ENCODE peak calls at places on chromosomes 1 and 21, in seven cellular contexts. V is lung, L is astrocyte, S is fibroblast of lung, T is left ventricle myocardium inferior, W is Panc1, B is heart right ventricle. K is an unnamed sample.

GRCh38 chr1:234838182-234838581 is 228.2 kb upstream of the IRF2BP2 start:
- DNase-seq in S (no peak), B (no peak), L (no peak), W (no peak), V (no peak), T (no peak), K (no peak)

GRCh38 chr1:182625716-182626504 is 21.7 kb upstream of the RGS16 start:
- DNase-seq in S (no peak), B (no peak), T (no peak), L (no peak), V (no peak), W (no peak), K (no peak)

GRCh38 chr1:28411656-28412055 is 42.1 kb downstream of the PHACTR4 start:
- DNase-seq in B (no peak), L (no peak), V (no peak), T (no peak), S (no peak), W (no peak), K (no peak)

GRCh38 chr1:183318433-183318832 is 99.7 kb downstream of the NMNAT2 start:
- DNase-seq in W (peak), V (peak), T (peak), L (peak), B (peak), S (peak), K (peak)

GRCh38 chr21:32597205-32597604 is 11.9 kb upstream of the TCP10L start:
- DNase-seq in W (peak), B (no peak), V (no peak), L (peak), S (peak), T (no peak), K (no peak)

GRCh38 chr21:42039911-42040351 is 29.8 kb upstream of the ZBTB21 start:
- DNase-seq in T (peak), B (peak), S (peak), W (no peak), V (no peak), L (no peak), K (no peak)

GRCh38 chr21:42542196-42542595 is 28.5 kb downstream of the SLC37A1 start:
- DNase-seq in T (no peak), B (no peak), W (no peak), L (no peak), V (no peak), S (no peak), K (no peak)

GRCh38 chr1:160954158-160955104 is at the start of gene ITLN2:
- DNase-seq in L (no peak), B (no peak), S (no peak), W (peak), T (no peak), V (no peak), K (no peak)

GRCh38 chr1:241101622-241102021 is 255.4 kb downstream of the RGS7 start:
- DNase-seq in W (no peak), S (no peak), L (no peak), B (no peak), V (no peak), T (no peak), K (no peak)

GRCh38 chr1:153526132-153526543 is 9.7 kb downstream of the S100A6 start:
- DNase-seq in V (no peak), T (no peak), W (no peak), L (no peak), S (no peak), B (no peak), K (no peak)

GRCh38 chr1:31393463-31393862 is 19.6 kb upstream of the SERINC2 start:
- DNase-seq in V (no peak), L (no peak), T (no peak), S (no peak), B (no peak), W (no peak), K (no peak)

GRCh38 chr1:229023651-229024295 is 247.1 kb upstream of the RAB4A start:
- DNase-seq in L (no peak), T (peak), B (no peak), V (no peak), W (no peak), S (no peak), K (no peak)

GRCh38 chr1:145846191-145846590 is 761 bp downstream of the NUDT17 start:
- DNase-seq in T (no peak), W (no peak), V (no peak), S (peak), B (no peak), L (no peak), K (no peak)

GRCh38 chr21:38982096-38982495 is 176.4 kb downstream of the ETS2 start:
- DNase-seq in S (no peak), B (no peak), T (no peak), L (peak), W (no peak), V (no peak), K (no peak)

GRCh38 chr1:155014709-155015508 is 12.3 kb downstream of the ZBTB7B start:
- DNase-seq in L (no peak), W (no peak), S (no peak), V (no peak), T (no peak), B (no peak), K (no peak)

GRCh38 chr1:15678578-15678977 is 5.5 kb upstream of the PLEKHM2 start:
- DNase-seq in V (peak), W (no peak), L (peak), T (no peak), S (peak), B (no peak), K (no peak)

GRCh38 chr1:169951108-169951507 is 57.4 kb upstream of the SCYL3 start:
- DNase-seq in T (no peak), W (no peak), B (no peak), L (no peak), S (no peak), V (no peak), K (no peak)

GRCh38 chr1:181123173-181123572 is 34.7 kb downstream of the IER5 start:
- DNase-seq in T (no peak), S (no peak), V (no peak), B (no peak), W (no peak), L (no peak), K (no peak)

GRCh38 chr1:23100074-23100748 is 68.4 kb downstream of the LUZP1 start:
- DNase-seq in W (peak), S (peak), B (no peak), L (peak), T (no peak), V (no peak), K (peak)

GRCh38 chr1:17465186-17465585 is 25.7 kb upstream of the RCC2 start:
- DNase-seq in V (no peak), L (no peak), T (no peak), B (no peak), S (no peak), W (no peak), K (no peak)

GRCh38 chr1:29122662-29122986 is 1.1 kb downstream of the TMEM200B start:
- DNase-seq in V (no peak), T (peak), B (peak), W (no peak), L (peak), S (peak), K (peak)

GRCh38 chr21:34988139-34988538 is 61.0 kb downstream of the RUNX1 start:
- DNase-seq in T (no peak), S (no peak), V (no peak), B (no peak), W (no peak), L (no peak), K (no peak)

GRCh38 chr1:114668784-114669561 is 876 bp downstream of the DENND2C start:
- DNase-seq in W (no peak), B (no peak), V (no peak), L (peak), T (no peak), S (peak), K (peak)

GRCh38 chr1:9037476-9038337 is 11.5 kb upstream of the SLC2A7 start:
- DNase-seq in V (no peak), W (no peak), S (no peak), B (no peak), T (no peak), L (no peak), K (no peak)

GRCh38 chr1:6502000-6502891 is 10.8 kb upstream of the PLEKHG5 start:
- DNase-seq in L (no peak), T (peak), W (no peak), S (peak), V (no peak), B (peak), K (peak)

GRCh38 chr21:27511241-27511640 is 544.4 kb upstream of the ADAMTS5 start:
- DNase-seq in T (no peak), B (no peak), L (no peak), V (no peak), W (no peak), S (no peak), K (no peak)

GRCh38 chr1:170864784-170865538 is 70.4 kb upstream of the MROH9 start:
- DNase-seq in V (no peak), W (no peak), L (no peak), S (no peak), T (no peak), B (no peak), K (no peak)

GRCh38 chr1:227541796-227542152 is 21.6 kb upstream of the ZNF678 start:
- DNase-seq in W (no peak), S (no peak), V (no peak), L (peak), T (no peak), B (peak), K (no peak)

GRCh38 chr1:231931846-231932454 is 305.4 kb downstream of the DISC1 start:
- DNase-seq in B (no peak), V (no peak), S (no peak), L (no peak), W (no peak), T (no peak), K (no peak)

GRCh38 chr1:214678386-214678785 is 75.4 kb downstream of the CENPF start:
- DNase-seq in W (no peak), T (no peak), V (no peak), L (peak), B (no peak), S (no peak), K (no peak)

GRCh38 chr1:5717031-5717682 is 275.1 kb downstream of the NPHP4 start:
- DNase-seq in T (no peak), L (no peak), W (no peak), B (no peak), V (no peak), S (no peak), K (no peak)

GRCh38 chr1:94299627-94300552 is 62.5 kb upstream of the ARHGAP29 start:
- DNase-seq in S (peak), L (peak), T (no peak), V (peak), W (no peak), B (peak), K (no peak)

GRCh38 chr1:29415156-29415830 is 179.0 kb downstream of the PTPRU start:
- DNase-seq in W (no peak), T (no peak), S (no peak), V (no peak), L (no peak), B (no peak), K (no peak)

DNA sequence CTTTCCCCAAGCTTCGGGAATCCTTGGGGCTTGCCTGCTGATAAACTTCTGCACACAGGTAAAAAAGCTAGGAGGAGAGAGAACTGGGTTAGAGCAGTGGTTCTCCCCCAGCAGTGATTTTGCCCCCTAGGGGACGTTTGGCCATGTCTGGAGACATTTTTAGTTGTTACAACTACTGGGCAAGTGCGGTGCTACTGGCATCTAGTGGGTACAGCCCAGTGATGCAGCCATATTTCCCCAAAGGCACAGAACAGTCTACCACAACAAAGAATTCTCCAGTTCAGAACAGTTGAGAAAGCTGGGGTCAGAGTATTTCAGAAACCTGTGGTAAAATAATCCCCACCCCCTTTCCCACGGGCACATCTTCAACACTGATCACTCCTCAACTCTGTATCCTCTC is 41.3 kb downstream of the LRRC71 start:
- DNase-seq in S (no peak), W (no peak), T (no peak), B (no peak), L (no peak), V (no peak), K (no peak)
- TF ChIP-seq CTCF in S (peak), W (peak), T (no peak), B (no peak), L (peak), V (no peak), K (no peak)

GRCh38 chr1:201706109-201706508 is 122.8 kb upstream of the IPO9 start:
- DNase-seq in L (peak), T (no peak), B (no peak), V (no peak), W (no peak), S (no peak), K (no peak)

GRCh38 chr1:201709564-201710295 is 119.2 kb upstream of the IPO9 start:
- DNase-seq in T (peak), S (peak), B (peak), V (peak), L (peak), W (peak), K (peak)

GRCh38 chr1:201708691-201709090 is 120.3 kb upstream of the IPO9 start:
- DNase-seq in S (no peak), W (no peak), L (no peak), T (no peak), B (no peak), V (no peak), K (no peak)

GRCh38 chr1:201707027-201707426 is 121.9 kb upstream of the IPO9 start:
- DNase-seq in T (no peak), S (no peak), W (no peak), B (no peak), V (no peak), L (no peak), K (no peak)

DNA sequence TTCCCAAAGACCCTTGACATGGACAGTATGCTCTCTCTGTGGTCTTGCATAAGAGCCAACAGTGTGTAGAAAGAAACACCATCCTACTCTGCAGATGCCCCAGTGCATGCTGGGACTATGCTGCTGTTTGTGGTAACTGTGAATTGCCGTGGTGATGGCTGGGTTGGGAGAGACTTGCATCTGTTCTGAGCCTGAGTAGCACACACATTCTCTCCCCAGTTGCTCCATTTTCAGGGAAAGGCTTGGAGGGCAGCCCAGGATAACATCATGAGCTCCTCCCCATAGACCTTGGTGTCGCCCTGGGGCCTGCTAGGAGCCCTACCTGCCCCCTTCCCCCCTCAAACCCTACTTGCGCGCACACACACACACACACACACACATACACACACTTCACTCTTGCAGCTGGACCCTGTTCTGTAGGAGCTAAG is 120.9 kb upstream of the IPO9 start:
- DNase-seq in S (peak), L (peak), V (no peak), B (no peak), T (no peak), W (no peak), K (no peak)
- H3K27ac ChIP-seq in S (peak), L (no peak), V (no peak), B (no peak), T (peak), W (no peak), K (no peak)

DNA sequence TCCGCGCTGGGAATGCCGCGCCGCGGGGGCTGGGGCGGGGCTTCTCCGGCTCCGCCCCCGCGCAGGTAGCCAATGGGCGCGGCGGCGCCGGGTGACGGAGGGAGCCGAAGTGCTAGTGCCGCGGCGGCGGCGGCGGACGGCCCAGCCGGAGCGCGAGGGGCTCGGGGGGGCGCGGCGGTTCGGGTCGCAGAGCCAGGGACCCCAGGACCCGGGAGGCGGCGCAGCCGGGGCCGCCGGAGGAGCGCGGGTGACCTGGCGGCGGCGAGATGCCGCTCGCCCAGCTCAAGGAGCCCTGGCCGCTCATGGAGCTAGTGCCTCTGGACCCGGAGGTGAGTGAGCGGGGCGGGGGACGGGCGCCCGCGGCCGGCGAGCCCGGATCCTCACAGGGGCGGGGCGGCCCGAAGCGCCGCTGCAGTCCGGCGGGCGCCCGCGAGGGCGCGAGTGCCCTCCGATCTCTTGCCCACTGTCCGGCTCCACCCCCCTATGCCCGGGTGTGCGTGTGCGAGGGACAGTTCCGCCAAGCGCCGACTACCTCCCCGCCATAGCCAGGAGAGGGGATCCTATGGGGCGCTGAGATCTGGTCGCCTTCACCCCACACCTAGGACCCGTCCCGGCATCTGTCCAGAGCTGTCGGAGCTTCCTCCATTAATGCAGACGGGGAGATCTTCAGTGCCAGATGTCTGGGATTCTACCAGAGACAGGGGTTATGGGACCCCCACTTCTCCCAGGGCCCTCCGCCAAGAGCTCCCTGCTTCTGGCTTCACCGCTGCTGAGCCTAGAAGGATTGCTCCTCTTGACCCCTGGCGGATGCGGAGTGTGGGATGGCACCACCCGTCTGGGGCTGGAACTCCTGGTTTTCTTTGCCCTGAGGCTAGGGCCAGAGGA is at the start of gene RPS6KA1:
- DNase-seq in S (peak), T (peak), L (no peak), B (peak), W (no peak), V (peak), K (no peak)
- TF ChIP-seq CTCF in S (no peak), T (no peak), L (no peak), B (no peak), W (no peak), V (no peak), K (no peak)

GRCh38 chr1:26158271-26159112 is at the start of gene FAM110D:
- DNase-seq in L (no peak), T (peak), W (no peak), B (no peak), V (no peak), S (no peak), K (no peak)
- H3K27ac ChIP-seq in L (no peak), T (peak), W (no peak), B (peak), V (peak), S (no peak), K (peak)

GRCh38 chr1:221794925-221795324 is 53.0 kb upstream of the DUSP10 start:
- DNase-seq in S (no peak), T (no peak), W (no peak), V (no peak), B (no peak), L (no peak), K (no peak)
- TF ChIP-seq CTCF in S (no peak), T (no peak), W (no peak), V (no peak), B (no peak), L (no peak), K (no peak)

DNA sequence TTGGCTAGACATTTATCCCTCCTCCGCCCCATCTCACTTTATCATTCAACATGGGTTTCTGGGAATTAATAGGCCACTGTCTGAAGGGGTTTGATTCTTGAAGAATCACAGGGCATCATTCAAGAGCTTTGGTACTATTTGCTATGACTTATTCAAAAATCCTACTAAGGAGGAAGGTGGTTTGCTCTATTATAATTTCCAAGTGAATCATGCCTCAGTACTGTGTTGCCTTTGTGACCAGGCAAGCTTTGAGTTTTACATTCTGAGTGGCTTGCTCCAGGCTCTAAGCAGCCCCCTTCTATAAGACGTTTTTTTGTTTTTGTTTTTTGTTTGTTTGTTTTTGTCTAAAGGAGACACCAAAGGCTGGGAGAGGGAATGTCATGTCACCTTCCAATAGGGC is 2.6 kb downstream of the C1orf21 start:
- DNase-seq in L (peak), W (no peak), S (no peak), V (no peak), T (no peak), B (no peak), K (no peak)
- H3K27ac ChIP-seq in L (no peak), W (no peak), S (no peak), V (no peak), T (peak), B (no peak), K (peak)

DNA sequence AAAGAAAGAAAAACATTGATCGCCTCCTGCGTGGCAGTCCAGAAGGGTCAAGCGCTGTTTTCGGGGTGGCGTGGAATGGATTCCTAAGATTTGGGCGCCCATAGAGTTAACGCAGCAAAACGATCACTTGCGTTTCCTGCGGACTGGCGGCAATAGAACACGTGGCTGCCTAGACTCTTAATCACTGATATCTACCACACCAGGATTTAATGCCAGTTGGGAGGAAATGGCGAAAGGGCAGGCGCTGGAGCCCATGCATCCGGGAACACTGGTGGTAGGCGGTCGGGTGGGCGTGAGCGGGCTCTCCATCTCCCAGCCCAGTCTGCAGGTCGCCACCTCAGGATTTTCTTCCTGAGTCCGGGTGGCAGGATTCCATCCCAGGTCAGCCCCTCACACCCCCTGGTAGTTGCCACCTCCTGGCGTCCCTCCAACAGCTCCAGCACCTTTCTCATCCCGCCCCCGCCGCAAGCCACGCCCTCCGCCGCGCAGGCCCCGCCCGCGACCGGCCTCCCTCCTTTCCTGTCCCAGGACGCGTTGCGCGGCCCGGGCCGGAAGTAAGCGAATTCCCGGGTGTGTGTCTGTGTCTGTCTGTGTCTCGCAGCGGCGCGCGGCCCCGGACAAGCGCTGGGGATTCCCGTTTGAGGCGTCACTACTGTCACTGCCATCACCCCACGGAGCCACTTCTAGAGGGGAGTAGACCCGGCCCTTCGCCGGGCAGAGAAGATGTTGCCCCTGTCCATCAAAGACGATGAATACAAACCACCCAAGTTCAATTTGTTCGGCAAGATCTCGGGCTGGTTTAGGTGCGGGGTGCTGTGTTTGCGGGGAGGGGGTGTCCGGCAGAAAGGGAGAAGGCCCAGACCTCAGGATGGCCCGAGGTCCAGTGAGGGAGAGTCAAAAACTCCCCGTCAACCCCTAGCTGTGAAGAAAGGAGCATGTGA is at the start of gene SLC30A7:
- DNase-seq in V (peak), L (peak), T (peak), S (peak), W (peak), B (peak), K (peak)
- TF ChIP-seq CTCF in V (no peak), L (no peak), T (no peak), S (no peak), W (no peak), B (no peak), K (no peak)

GRCh38 chr1:203269654-203270020 is 35.7 kb upstream of the BTG2 start:
- DNase-seq in S (no peak), T (no peak), V (no peak), L (no peak), B (no peak), W (no peak), K (no peak)
- H3K27ac ChIP-seq in S (no peak), T (no peak), V (no peak), L (no peak), B (no peak), W (no peak), K (peak)

K was measured in gastrocnemius medialis.